ENCODE peak calls at places on chromosomes 12 and 14, in seven cellular contexts. T is right atrium auricular region; W is right cardiac atrium; V is CD8-positive, alpha-beta T cell; H is OCI-LY7; Y is tibial artery; C is heart left ventricle. X is an unnamed sample.

GRCh38 chr14:23542261-23542660 is 9.3 kb downstream of the ZFHX2 start:
- DNase-seq in T (no peak), W (no peak), V (no peak), H (no peak), Y (no peak), C (no peak), X (no peak)

GRCh38 chr12:110012137-110012536 is 12.9 kb downstream of the ANKRD13A start:
- DNase-seq in T (no peak), W (no peak), V (no peak), H (peak), Y (no peak), C (no peak), X (no peak)

GRCh38 chr12:28140404-28140803 is 49.9 kb upstream of the CCDC91 start:
- DNase-seq in T (no peak), W (no peak), V (no peak), H (no peak), Y (no peak), C (no peak), X (no peak)

GRCh38 chr12:52205584-52206308 is 13.9 kb upstream of the KRT80 start:
- DNase-seq in T (no peak), W (no peak), V (no peak), H (no peak), Y (peak), C (no peak), X (no peak)

GRCh38 chr14:66425402-66425801 is 60.8 kb upstream of the CCDC196 start:
- DNase-seq in T (no peak), W (peak), V (no peak), H (no peak), Y (no peak), C (peak), X (no peak)

GRCh38 chr12:104886418-104887401 is 71.4 kb downstream of the SLC41A2 start:
- DNase-seq in T (no peak), W (no peak), V (no peak), H (no peak), Y (no peak), C (no peak), X (peak)

GRCh38 chr12:15662983-15663659 is 126.1 kb downstream of the EPS8 start:
- DNase-seq in T (no peak), W (no peak), V (no peak), H (no peak), Y (no peak), C (no peak), X (no peak)

GRCh38 chr12:46366771-46367170 is 5.8 kb downstream of the SLC38A2 start:
- DNase-seq in T (no peak), W (no peak), V (no peak), H (no peak), Y (no peak), C (no peak), X (no peak)

GRCh38 chr12:131736807-131737484 is 26.1 kb downstream of the SFSWAP start:
- DNase-seq in T (no peak), W (no peak), V (no peak), H (no peak), Y (no peak), C (no peak), X (peak)

GRCh38 chr12:34215893-34216285 is 193.6 kb downstream of the ALG10 start:
- DNase-seq in T (no peak), W (no peak), V (no peak), H (no peak), Y (no peak), C (no peak), X (no peak)

DNA sequence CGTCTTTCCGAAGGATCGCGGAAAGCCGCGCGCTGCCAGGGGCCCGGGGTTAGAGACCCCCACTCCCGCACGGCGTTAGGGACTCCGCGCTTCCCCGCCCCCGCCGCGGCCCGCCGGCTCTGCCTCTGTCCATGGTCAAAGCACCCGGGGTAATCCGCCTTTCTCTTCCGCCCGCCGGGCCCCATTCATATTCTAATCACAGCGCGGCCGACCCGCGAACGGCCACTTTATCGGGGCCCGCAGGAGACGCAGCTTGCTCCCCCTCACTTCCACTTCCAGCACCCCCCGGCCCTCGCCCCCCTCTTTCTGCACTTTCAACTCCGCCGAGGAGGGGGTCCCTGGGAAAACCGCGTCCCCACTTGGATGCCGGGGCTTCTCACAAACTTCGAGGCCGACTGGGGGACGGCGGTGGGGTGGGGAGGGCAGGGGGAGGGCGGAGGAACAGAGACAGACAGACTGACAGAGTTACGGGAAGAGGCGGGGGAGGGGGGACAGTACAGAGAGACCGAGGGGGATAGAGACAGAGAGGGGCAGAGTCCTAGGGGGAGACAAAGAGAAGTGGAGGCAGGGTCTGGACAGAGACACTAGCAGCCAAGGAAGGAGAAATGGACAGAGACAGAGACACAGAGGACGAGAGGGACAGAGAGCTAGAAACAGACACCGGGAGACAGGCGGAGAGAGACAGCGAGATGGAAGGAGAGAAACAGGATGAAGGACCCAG is 1.1 kb upstream of the RFX4 start:
- DNase-seq in T (no peak), W (peak), V (no peak), H (no peak), Y (no peak), C (no peak), X (no peak)
- H3K27ac ChIP-seq in T (no peak), W (no peak), V (no peak), H (no peak), Y (no peak), C (no peak), X (no peak)

GRCh38 chr14:62181591-62181990 is 419.4 kb downstream of the SNAPC1 start:
- DNase-seq in T (no peak), W (no peak), V (no peak), H (no peak), Y (no peak), C (no peak), X (no peak)
- H3K27ac ChIP-seq in T (no peak), W (no peak), V (no peak), H (no peak), Y (no peak), C (no peak), X (no peak)

DNA sequence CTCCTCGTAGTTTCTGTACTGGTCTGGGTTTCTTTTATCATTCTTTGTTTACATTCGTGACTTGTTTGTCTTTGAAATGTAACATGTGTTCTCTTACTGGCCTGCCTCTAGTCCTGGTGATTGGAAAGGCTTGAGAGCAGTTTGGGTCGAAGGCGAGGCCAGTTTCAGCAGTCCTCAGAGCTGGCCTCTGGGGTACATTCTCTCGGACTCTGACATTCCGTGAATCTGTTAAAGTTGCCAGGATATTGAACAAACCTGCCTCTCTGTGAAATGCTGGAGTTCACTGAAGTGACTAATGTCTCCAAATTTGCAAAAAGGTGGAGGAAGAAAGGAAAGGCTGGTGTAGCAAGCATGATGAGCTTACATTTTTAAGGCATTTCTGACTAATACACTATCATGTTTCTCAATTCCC is 1.5 kb downstream of the PLEKHA5 start:
- DNase-seq in T (no peak), W (peak), V (no peak), H (no peak), Y (no peak), C (peak), X (no peak)
- H3K27ac ChIP-seq in T (peak), W (peak), V (no peak), H (no peak), Y (peak), C (peak), X (peak)

DNA sequence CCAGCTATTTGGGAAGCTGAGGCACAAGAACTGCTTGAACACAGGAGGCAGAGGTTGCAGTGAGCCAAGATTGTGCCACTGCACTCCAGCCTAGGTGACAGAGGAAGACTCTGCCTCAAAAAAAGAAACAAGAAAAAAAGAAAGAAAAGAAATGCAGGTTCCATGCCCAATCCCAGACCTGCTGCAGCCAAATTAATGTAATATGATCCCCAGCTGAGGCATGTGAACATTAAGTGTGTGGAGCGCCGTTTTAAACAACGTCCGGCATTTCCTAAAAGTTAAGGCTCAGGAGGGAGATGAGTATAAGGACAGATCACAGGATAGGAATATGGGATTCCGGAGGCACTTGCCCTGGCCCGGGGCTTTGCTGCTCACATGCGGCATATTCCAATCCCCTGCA is 162.9 kb downstream of the KSR2 start:
- DNase-seq in T (no peak), W (no peak), V (no peak), H (no peak), Y (no peak), C (no peak), X (no peak)
- H3K27ac ChIP-seq in T (no peak), W (no peak), V (no peak), H (no peak), Y (no peak), C (no peak), X (no peak)

GRCh38 chr12:53217930-53218307 is 10.9 kb upstream of the ITGB7 start:
- DNase-seq in T (no peak), W (no peak), V (no peak), H (no peak), Y (no peak), C (no peak), X (peak)
- H3K27ac ChIP-seq in T (peak), W (peak), V (peak), H (no peak), Y (peak), C (peak), X (no peak)

DNA sequence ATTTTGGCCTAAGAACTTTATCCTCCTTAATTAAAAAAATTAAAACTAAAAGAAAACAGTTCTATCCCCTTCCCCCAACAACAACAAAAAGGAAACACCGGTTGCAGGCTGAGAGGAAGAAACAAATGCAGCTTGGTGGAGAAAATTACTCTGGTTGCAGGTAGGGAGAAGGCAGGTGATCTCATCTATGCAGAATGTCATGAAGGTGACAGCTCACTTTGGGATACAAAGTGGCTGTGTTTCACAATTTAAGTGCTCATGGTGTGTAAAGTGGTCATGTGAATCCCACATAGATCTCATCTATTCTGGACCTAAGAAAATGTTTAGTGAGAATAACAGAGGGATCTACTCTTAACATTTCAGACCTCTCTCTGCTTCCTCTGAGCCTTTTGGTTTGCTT is 219.7 kb upstream of the PKP2 start:
- DNase-seq in T (no peak), W (no peak), V (no peak), H (no peak), Y (no peak), C (no peak), X (no peak)
- H3K27ac ChIP-seq in T (no peak), W (no peak), V (no peak), H (no peak), Y (no peak), C (no peak), X (no peak)

DNA sequence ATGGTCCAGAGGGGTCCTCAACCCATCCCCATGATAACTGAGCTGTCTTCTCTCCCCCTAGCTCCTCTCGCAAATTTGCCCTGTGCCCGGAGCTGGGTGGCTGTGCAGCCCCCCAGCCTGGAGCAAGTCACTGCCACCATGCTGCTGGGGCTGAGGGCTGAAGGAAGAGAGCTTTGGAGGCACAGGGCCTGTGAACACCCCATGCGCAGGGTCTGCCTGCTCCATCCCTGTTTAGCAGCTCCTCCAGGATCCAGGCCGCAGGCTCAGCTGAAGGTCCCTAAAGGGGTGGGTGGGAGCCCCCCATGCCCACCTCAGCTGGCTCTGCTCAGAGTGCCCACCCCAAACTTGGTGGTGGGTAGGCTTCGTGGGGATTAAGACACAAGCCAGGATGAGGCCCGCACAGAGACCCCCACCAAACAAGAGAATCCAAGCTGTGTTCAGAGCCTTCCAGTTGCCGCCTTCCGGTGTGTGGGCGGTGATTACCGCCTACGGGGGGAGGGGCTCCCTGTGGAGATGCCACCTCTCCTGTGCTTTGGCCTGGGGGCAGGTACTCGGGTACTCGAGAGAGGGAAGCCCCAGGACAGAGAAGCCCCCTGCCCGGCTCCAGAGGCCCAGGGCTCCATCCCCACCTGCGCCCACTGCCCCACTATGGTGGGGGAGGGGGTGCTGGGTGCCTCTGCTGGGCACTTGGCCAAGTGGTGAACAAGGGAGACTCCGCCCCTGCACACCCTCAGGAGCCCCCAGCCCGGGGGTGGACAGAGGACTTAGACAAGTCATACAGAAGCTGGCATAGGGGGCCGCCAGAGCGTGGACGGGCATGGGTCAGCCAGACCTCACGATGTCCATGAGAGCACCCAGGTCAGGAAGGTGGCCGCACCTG is 1.4 kb upstream of the JAG2 start:
- DNase-seq in T (no peak), W (no peak), V (no peak), H (peak), Y (no peak), C (no peak), X (no peak)
- H3K27ac ChIP-seq in T (peak), W (no peak), V (no peak), H (peak), Y (no peak), C (peak), X (no peak)

GRCh38 chr14:70622111-70622712 is 19.5 kb upstream of the TTC9 start:
- DNase-seq in T (no peak), W (no peak), V (peak), H (peak), Y (no peak), C (no peak), X (peak)
- H3K27ac ChIP-seq in T (no peak), W (no peak), V (no peak), H (no peak), Y (no peak), C (no peak), X (no peak)

GRCh38 chr12:122854554-122854953 is 19.3 kb downstream of the HIP1R start:
- DNase-seq in T (no peak), W (no peak), V (no peak), H (no peak), Y (no peak), C (no peak), X (no peak)
- H3K27ac ChIP-seq in T (no peak), W (no peak), V (no peak), H (no peak), Y (no peak), C (no peak), X (no peak)

GRCh38 chr12:6181583-6182278 is 18.5 kb upstream of the CD9 start:
- DNase-seq in T (no peak), W (peak), V (no peak), H (no peak), Y (no peak), C (no peak), X (no peak)
- H3K27ac ChIP-seq in T (peak), W (peak), V (no peak), H (no peak), Y (peak), C (peak), X (peak)

X was measured in brain microvascular endothelial cell.